ENCODE peak calls at places on chromosomes 3 and 15, in five cellular contexts. R is fibroblast of lung, D is astrocyte, Y is OCI-LY7, I is body of pancreas. X is an unnamed sample. For H3K36me3, the result is how much of the 10 kb centered on the place peaks cover.

GRCh38 chr3:151599103-151599672 is 134.5 kb upstream of the AADACL2 start:
- DNase-seq in Y (no peak), D (no peak), I (no peak), R (no peak), X (no peak)

GRCh38 chr3:170267793-170268192 is 45.6 kb downstream of the PRKCI start:
- DNase-seq in D (no peak), R (no peak), Y (no peak), I (no peak), X (no peak)

GRCh38 chr3:137110392-137110996 is 152.7 kb downstream of the IL20RB start:
- DNase-seq in R (peak), D (peak), Y (peak), I (no peak), X (no peak)

GRCh38 chr3:106281231-106281630 is 412.4 kb upstream of the CBLB start:
- DNase-seq in R (peak), Y (no peak), D (peak), I (no peak), X (no peak)

GRCh38 chr3:193780810-193781472 is 187.9 kb downstream of the OPA1 start:
- DNase-seq in R (peak), I (peak), D (peak), Y (peak), X (peak)

GRCh38 chr15:44710236-44711088 is 661 bp downstream of the PATL2 start:
- DNase-seq in Y (peak), I (no peak), R (peak), D (peak), X (no peak)

GRCh38 chr15:51398676-51399075 is 57.2 kb downstream of the GLDN start:
- DNase-seq in Y (no peak), R (no peak), D (no peak), I (no peak), X (no peak)

GRCh38 chr15:81334768-81335447 is 11.0 kb upstream of the STARD5 start:
- DNase-seq in R (no peak), D (peak), I (no peak), Y (no peak), X (no peak)

GRCh38 chr3:194967126-194968117 is 281.7 kb downstream of the FAM43A start:
- DNase-seq in D (no peak), I (no peak), Y (no peak), R (no peak), X (no peak)

GRCh38 chr3:127170794-127171193 is 22.1 kb upstream of the PRR23E start:
- DNase-seq in Y (no peak), D (peak), I (no peak), R (peak), X (no peak)

GRCh38 chr3:47416041-47416440 is 35.2 kb downstream of the PTPN23 start:
- DNase-seq in D (no peak), I (no peak), Y (no peak), R (no peak), X (no peak)

GRCh38 chr15:85289677-85290365 is 90.6 kb upstream of the AKAP13 start:
- DNase-seq in I (peak), Y (peak), R (peak), D (peak), X (no peak)

GRCh38 chr3:120173056-120173675 is 78.9 kb upstream of the GSK3B start:
- DNase-seq in D (no peak), I (no peak), Y (no peak), R (no peak), X (no peak)

GRCh38 chr15:90711418-90711824 is 5.7 kb upstream of the BLM start:
- DNase-seq in R (no peak), D (no peak), Y (peak), I (no peak), X (no peak)

GRCh38 chr3:100265016-100265415 is 4.2 kb downstream of the TBC1D23 start:
- DNase-seq in D (no peak), I (no peak), Y (no peak), R (no peak), X (no peak)

GRCh38 chr3:143594217-143594616 is 254.1 kb downstream of the SLC9A9 start:
- DNase-seq in D (no peak), R (no peak), Y (no peak), I (peak), X (no peak)

GRCh38 chr3:58072046-58072445 is 63.8 kb downstream of the FLNB start:
- DNase-seq in I (no peak), R (peak), D (peak), Y (no peak), X (no peak)

GRCh38 chr3:152183473-152183872 is 85.3 kb upstream of the MBNL1 start:
- DNase-seq in R (peak), I (peak), Y (peak), D (no peak), X (no peak)

GRCh38 chr3:144031938-144032337 is 60.3 kb downstream of the DIPK2A start:
- DNase-seq in R (peak), D (peak), Y (no peak), I (peak), X (no peak)

GRCh38 chr3:190968616-190969015 is 106.1 kb upstream of the GMNC start:
- DNase-seq in D (no peak), Y (no peak), R (no peak), I (no peak), X (no peak)

GRCh38 chr15:53918180-53919079 is 59.8 kb upstream of the UNC13C start:
- DNase-seq in D (no peak), Y (no peak), I (no peak), R (no peak), X (no peak)

GRCh38 chr15:53833134-53833624 is 73.7 kb upstream of the WDR72 start:
- DNase-seq in D (peak), R (peak), I (no peak), Y (no peak), X (no peak)

GRCh38 chr15:86076468-86076867 is 3.2 kb upstream of the AGBL1 start:
- DNase-seq in I (no peak), Y (no peak), R (no peak), D (no peak), X (no peak)

GRCh38 chr3:12507871-12508281 is 23.6 kb downstream of the TSEN2 start:
- DNase-seq in D (peak), I (no peak), Y (no peak), R (peak), X (no peak)

GRCh38 chr3:186843039-186843432 is 526 bp downstream of the ADIPOQ start:
- DNase-seq in R (no peak), D (no peak), I (no peak), Y (no peak), X (no peak)

GRCh38 chr3:194754091-194754490 is 68.4 kb downstream of the FAM43A start:
- DNase-seq in R (no peak), Y (no peak), D (no peak), I (no peak), X (no peak)

GRCh38 chr3:115401298-115401697 is 222.0 kb upstream of the GAP43 start:
- DNase-seq in Y (no peak), I (no peak), R (peak), D (peak), X (no peak)

GRCh38 chr3:73503781-73504180 is 121.0 kb downstream of the PDZRN3 start:
- DNase-seq in D (no peak), Y (no peak), I (no peak), R (peak), X (no peak)

GRCh38 chr15:74175271-74176191 is 2.0 kb downstream of the ISLR start:
- DNase-seq in D (no peak), Y (no peak), R (no peak), I (peak), X (peak)

GRCh38 chr3:62211675-62212429 is 161.5 kb downstream of the FEZF2 start:
- DNase-seq in Y (no peak), R (no peak), D (no peak), I (no peak), X (no peak)

GRCh38 chr3:76349715-76350480 is 564.5 kb upstream of the ZNF717 start:
- DNase-seq in D (no peak), R (no peak), Y (no peak), I (no peak), X (no peak)

GRCh38 chr15:64287953-64288352 is 68.0 kb downstream of the CSNK1G1 start:
- DNase-seq in D (no peak), R (no peak), I (no peak), Y (no peak), X (no peak)

GRCh38 chr3:10423171-10423882 is 82.1 kb downstream of the ATP2B2 start:
- DNase-seq in D (no peak), R (no peak), I (no peak), Y (no peak), X (no peak)

GRCh38 chr3:135918600-135918999 is 46.9 kb upstream of the PPP2R3A start:
- DNase-seq in D (peak), Y (no peak), R (peak), I (no peak), X (no peak)

GRCh38 chr3:84601303-84601702 is 357.5 kb upstream of the CADM2 start:
- DNase-seq in I (no peak), R (no peak), D (no peak), Y (peak), X (no peak)

GRCh38 chr3:108387065-108387464 is 90.7 kb downstream of the HHLA2 start:
- DNase-seq in D (no peak), Y (no peak), R (no peak), I (no peak), X (no peak)

GRCh38 chr3:185711255-185711870 is 113.5 kb downstream of the IGF2BP2 start:
- DNase-seq in Y (no peak), R (no peak), I (no peak), D (no peak), X (no peak)

GRCh38 chr3:131526801-131527347 is 24.1 kb upstream of the MRPL3 start:
- DNase-seq in I (peak), Y (no peak), D (peak), R (peak), X (peak)

GRCh38 chr3:43627360-43627759 is 5.5 kb upstream of the ANO10 start:
- DNase-seq in R (no peak), I (no peak), D (no peak), Y (no peak), X (no peak)

GRCh38 chr3:43632269-43632733 is 10.5 kb upstream of the ANO10 start:
- DNase-seq in D (peak), I (no peak), Y (no peak), R (peak), X (peak)

GRCh38 chr3:43629254-43629653 is 7.4 kb upstream of the ANO10 start:
- DNase-seq in Y (no peak), I (no peak), R (peak), D (no peak), X (no peak)

GRCh38 chr3:43632986-43633385 is 11.2 kb upstream of the ANO10 start:
- DNase-seq in I (no peak), R (no peak), Y (no peak), D (no peak), X (no peak)

DNA sequence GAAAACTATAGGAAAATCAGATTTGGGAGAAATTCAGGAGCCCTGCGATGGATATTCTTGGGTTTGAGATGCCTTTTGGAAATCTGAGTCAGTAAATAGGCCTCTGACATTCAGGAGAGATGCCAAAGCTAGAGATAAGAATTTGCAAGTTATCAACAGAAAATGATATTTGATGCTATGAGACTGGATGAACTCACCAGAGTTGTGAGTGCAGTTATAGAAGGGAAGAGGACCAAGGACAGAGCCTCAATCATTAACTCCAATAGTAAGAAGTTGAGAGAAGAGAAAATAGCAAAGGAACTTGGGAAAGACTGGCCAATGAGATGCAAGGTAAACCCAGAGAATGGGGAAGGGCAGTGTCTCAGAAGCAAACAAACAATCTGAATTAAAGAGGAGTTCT is 7.9 kb upstream of the ANO10 start:
- DNase-seq in R (peak), I (no peak), Y (no peak), D (no peak), X (no peak)
- H3K4me3 ChIP-seq in R (no peak), I (no peak), Y (no peak), D (no peak), X (no peak)

GRCh38 chr15:49423021-49423420 is at the start of gene FGF7:
- DNase-seq in I (no peak), R (peak), Y (peak), D (peak), X (no peak)
- TF ChIP-seq CTCF in I (no peak), R (peak), Y (peak), D (no peak), X (no peak)

DNA sequence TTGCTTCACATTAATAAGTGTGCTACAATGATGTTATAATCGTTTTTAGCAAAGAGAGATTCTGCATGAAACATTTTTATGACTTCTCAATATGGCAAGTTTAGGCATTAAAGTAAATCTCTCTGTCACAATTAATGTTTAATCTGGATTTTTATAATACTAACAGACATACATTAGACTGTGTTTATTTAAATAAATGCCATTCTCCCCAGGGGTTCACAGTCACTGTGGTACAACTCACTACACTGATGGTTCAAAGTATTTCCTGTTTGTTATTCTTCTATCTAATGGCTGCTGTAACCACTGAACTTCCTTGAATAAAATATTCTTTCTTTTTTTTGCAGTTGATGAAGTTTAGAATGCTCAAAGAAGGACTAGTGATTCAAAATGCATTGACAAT is 59.0 kb downstream of the SLC12A1 start:
- DNase-seq in D (no peak), I (no peak), R (no peak), Y (no peak), X (no peak)
- H3K36me3 ChIP-seq in D (under half), I (under half), R (under half), Y (under half), X (under half)

DNA sequence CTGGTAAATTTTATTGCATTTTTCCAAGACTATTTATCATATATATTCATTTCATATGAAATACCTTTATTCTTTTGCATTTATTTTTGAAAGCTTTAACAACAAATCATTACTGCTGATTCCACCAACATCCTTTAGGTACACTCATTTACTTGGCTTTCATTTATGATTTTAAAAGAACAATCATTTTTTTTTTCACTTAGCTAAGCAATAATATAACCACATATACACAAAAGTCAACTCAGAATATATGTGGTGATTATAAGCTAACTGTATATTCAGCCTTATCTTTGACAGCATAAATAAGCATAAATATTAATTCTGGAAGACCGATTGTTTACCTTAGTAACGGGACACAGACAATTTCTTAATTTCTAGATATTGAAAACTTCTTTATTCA is 458.6 kb upstream of the ZNF385D start:
- DNase-seq in I (no peak), R (no peak), D (no peak), Y (no peak), X (no peak)
- H3K4me3 ChIP-seq in I (no peak), R (no peak), D (no peak), Y (no peak), X (no peak)

DNA sequence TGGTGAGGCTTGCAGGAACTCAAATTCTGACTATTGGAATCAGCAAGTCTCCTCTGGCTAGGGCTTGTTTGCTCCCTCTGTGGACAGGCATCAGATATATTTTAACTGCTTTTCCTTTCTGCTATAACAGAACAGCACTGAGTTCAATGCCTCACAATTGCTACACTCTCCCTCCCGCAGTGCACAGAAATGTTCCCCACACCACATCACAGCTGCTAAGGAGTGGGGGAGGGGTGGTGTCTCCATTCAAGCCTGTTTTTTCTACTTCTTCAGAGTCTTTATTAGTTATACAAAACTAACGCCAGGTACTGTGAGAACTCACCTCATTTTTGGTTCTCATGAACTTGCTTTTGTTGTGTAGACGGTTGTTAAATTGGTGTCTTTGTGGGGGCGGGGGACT is 68.5 kb downstream of the BCHE start:
- DNase-seq in D (no peak), R (no peak), I (no peak), Y (no peak), X (no peak)
- TF ChIP-seq CTCF in D (no peak), R (no peak), I (no peak), Y (no peak), X (no peak)

DNA sequence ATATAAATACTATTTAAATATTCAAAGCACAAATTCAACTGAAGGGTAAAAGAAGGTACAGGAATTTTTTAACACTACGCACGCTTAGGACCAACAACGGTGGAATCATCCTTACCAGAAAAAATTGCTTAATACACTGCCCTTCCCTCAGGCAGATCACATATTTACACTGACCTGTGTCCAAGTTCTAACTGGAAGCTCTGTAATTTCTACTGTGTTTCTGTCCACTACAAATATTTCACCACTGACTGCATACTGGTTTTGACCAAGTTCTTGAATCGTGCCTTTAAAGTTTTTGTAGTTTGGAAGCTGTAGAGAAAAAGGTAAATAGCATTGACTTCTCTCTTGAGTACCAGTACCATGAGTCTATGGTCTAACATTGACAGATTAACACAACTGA is 44.2 kb downstream of the TOP2B start:
- DNase-seq in D (no peak), R (no peak), I (no peak), Y (no peak), X (no peak)
- H3K36me3 ChIP-seq in D (under half), R (under half), I (under half), Y (half or more), X (half or more)

DNA sequence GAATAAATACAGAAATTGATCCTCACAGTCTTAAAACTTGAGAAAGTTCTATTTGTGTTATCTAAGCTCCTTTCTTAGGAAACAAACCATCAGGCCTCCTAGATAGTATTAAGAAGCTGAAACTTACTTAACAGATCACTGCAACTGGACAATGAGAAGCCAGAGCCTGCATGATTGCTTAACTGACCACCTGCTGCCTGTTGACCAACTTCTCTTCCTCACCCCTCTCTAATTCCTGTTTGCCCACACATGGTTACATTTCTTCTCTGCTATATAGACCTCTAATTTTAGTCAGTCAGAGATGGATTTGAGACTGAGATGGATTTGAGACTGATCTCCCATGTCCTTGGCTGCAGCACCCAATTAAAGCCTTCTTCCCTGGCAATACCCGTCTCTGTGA is 13.5 kb downstream of the CCPG1 start:
- DNase-seq in D (no peak), R (peak), I (no peak), Y (no peak), X (no peak)
- H3K4me3 ChIP-seq in D (no peak), R (no peak), I (no peak), Y (no peak), X (no peak)

DNA sequence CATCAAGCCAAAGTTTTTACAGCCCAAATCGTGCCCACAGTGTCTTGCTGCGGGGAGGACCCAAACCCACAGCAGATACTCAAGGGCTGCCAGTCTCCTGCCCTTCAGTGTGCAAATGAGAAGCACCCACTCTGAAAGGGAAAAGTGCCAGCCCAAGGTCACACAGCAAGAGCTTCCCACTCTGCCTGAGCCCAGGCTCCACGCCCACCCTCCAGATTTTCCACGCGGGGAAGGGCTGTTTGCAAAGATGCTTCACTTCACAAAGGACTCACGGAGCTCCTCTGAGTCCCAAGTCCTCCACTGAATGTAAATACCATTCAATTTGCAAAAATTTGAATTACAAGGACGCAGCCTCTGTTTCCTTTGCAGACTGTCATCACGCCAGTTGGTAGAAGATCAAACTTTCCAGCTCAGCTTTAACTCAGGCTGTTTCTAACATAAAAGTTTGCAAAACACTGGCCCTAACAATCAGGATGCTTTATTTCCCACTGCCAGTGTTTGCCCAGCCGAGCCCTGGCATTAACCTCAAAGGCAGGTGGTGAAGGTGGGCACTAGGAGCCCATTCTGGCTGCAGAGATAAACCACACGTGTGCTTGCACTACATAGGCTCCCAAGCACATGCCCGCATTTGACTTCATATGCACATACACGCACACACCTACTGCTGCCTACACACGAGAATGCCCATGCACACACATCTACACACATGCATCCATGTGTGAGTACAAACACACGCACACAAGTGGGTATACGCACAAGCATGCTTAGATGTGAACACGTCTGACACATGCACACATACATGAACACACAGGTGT is 7.6 kb downstream of the CACNA2D2 start:
- DNase-seq in R (no peak), Y (no peak), I (no peak), D (no peak), X (no peak)
- TF ChIP-seq CTCF in R (no peak), Y (no peak), I (no peak), D (no peak), X (no peak)

X was measured in RWPE2.